ENCODE peak calls at places on chromosomes 12 and 14, in five cellular contexts. A, I, B, C and T are unnamed samples.
A peak's percentile ranks its signal among the peaks of the same experiment; 100 is the strongest.

GRCh38 chr14:79473676-79474075 is 737.6 kb downstream of the DIO2 start:
- DNase-seq in B (no peak), C (no peak), I (no peak), A (no peak), T (no peak)

GRCh38 chr12:59405992-59406391 is 189.8 kb upstream of the SLC16A7 start:
- DNase-seq in B (no peak), I (no peak), A (no peak), C (no peak), T (no peak)

GRCh38 chr14:22489247-22489551 is 99.8 kb downstream of the DAD1 start:
- DNase-seq in I (no peak), A (no peak), B (no peak), C (no peak), T (no peak)

GRCh38 chr12:107320031-107320928 is 226.9 kb upstream of the CRY1 start:
- DNase-seq in I (no peak), A (no peak), B (no peak), C (peak; percentile 22), T (peak; percentile 75)

GRCh38 chr14:89617471-89618291 is 200.6 kb upstream of the FOXN3 start:
- DNase-seq in A (no peak), B (no peak), C (peak; percentile 24), I (no peak), T (no peak)

GRCh38 chr14:24060443-24060842 is 8.6 kb downstream of the CARMIL3 start:
- DNase-seq in C (no peak), I (no peak), B (no peak), A (no peak), T (no peak)

GRCh38 chr12:51326762-51327439 is 2.9 kb upstream of the BIN2 start:
- DNase-seq in A (no peak), I (no peak), B (no peak), C (peak; percentile 23), T (peak; percentile 53)

GRCh38 chr14:102805941-102806340 is 28.7 kb downstream of the TRAF3 start:
- DNase-seq in C (no peak), I (no peak), A (no peak), B (no peak), T (no peak)

GRCh38 chr12:32069731-32070130 is 36.9 kb upstream of the BICD1 start:
- DNase-seq in C (no peak), B (no peak), A (no peak), I (no peak), T (no peak)

GRCh38 chr14:56237398-56237797 is 119.2 kb downstream of the PELI2 start:
- DNase-seq in I (no peak), B (no peak), A (no peak), C (no peak), T (no peak)

GRCh38 chr12:94717656-94718055 is 67.3 kb upstream of the TMCC3 start:
- DNase-seq in I (no peak), B (no peak), A (no peak), C (no peak), T (no peak)

GRCh38 chr12:6950401-6950801 is 755 bp upstream of the PTPN6 start:
- DNase-seq in I (no peak), A (no peak), B (no peak), C (peak; percentile 1), T (no peak)

GRCh38 chr12:49985981-49986380 is 13.2 kb downstream of the AQP6 start:
- DNase-seq in I (no peak), A (no peak), B (no peak), C (no peak), T (no peak)

GRCh38 chr12:14743061-14743460 is 46.7 kb upstream of the GUCY2C start:
- DNase-seq in B (no peak), A (no peak), I (no peak), C (no peak), T (no peak)

GRCh38 chr12:77685112-77685511 is 145.6 kb upstream of the NAV3 start:
- DNase-seq in A (peak; percentile 62), B (peak; percentile 69), I (peak; percentile 71), C (peak; percentile 19), T (no peak)

GRCh38 chr12:87120440-87120839 is 864.2 kb upstream of the MGAT4C start:
- DNase-seq in C (no peak), A (no peak), I (no peak), B (no peak), T (peak; percentile 2)

GRCh38 chr14:50225067-50225973 is 6.1 kb downstream of the SOS2 start:
- DNase-seq in I (no peak), C (no peak), B (no peak), A (no peak), T (peak; percentile 45)

GRCh38 chr12:131694116-131694838 is 16.6 kb upstream of the SFSWAP start:
- DNase-seq in A (no peak), B (no peak), I (no peak), C (no peak), T (no peak)

GRCh38 chr12:8697120-8697475 is 693 bp upstream of the RIMKLB start:
- DNase-seq in A (no peak), C (no peak), B (no peak), I (no peak), T (no peak)

GRCh38 chr12:46464863-46465262 is 92.3 kb upstream of the SLC38A2 start:
- DNase-seq in A (no peak), B (no peak), I (no peak), C (no peak), T (no peak)

GRCh38 chr12:54306925-54307731 is 6.3 kb upstream of the NFE2 start:
- DNase-seq in I (peak; percentile 78), C (peak; percentile 72), B (no peak), A (peak; percentile 81), T (peak; percentile 92)

GRCh38 chr12:6432991-6433390 is 11.8 kb upstream of the CD27 start:
- DNase-seq in C (no peak), I (no peak), A (no peak), B (no peak), T (no peak)

GRCh38 chr14:26775765-26776577 is 178.1 kb upstream of the NOVA1 start:
- DNase-seq in A (no peak), B (no peak), C (no peak), I (no peak), T (no peak)

GRCh38 chr12:83619973-83620372 is 933.3 kb downstream of the TMTC2 start:
- DNase-seq in B (no peak), A (no peak), I (no peak), C (no peak), T (no peak)

DNA sequence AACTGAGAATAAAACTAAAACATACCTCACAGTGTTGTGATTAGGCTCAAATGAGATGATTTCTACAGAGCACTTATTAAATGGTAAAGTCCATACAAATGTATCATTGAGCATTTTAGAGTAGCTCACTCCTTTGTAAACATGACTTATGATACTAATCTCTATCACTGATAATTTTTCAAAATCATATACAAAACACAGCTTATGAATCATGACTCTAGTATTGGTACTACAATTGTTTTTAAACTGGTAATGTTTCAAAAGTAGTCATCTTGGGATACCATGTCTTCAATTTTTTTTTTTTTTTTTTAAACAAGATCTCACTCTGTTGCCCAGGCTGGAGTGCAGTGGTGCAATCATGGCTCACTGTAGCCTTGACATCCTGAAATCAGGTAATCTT is 40.1 kb upstream of the KRR1 start:
- DNase-seq in A (no peak), B (no peak), I (no peak), C (no peak), T (no peak)
- H3K4me1 ChIP-seq in A (no peaks in the 10 kb centered on the region), B (no peaks in the 10 kb centered on the region), I (peaks cover 49% of the 10 kb centered on the region), C (peaks cover 8% of the 10 kb centered on the region), T (peaks cover 43% of the 10 kb centered on the region)

DNA sequence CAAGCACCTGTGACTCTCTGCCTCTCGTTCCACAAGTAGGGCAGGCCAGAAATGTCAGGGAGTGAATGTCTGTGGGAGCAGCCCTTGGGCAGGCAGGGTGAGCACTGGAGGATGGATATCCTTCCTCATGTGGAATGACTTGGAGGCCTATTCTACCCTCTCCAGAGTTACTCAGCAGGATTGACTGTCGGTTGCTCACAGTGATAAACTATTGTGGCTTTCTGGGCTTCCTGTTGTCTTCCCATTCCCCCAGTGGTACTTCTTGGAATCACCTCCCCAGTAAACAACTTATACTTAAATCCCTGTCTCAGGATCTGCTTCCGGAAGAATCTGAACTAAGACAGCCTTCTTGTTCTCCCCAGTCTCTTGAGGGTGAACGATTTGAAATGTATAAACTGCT is 79.6 kb upstream of the MANSC4 start:
- DNase-seq in B (no peak), A (no peak), C (no peak), I (no peak), T (no peak)
- H3K4me1 ChIP-seq in B (no peaks in the 10 kb centered on the region), A (peaks cover 4% of the 10 kb centered on the region), C (no peaks in the 10 kb centered on the region), I (no peaks in the 10 kb centered on the region), T (no peaks in the 10 kb centered on the region)

GRCh38 chr14:31854508-31855075 is 222.5 kb upstream of the ARHGAP5 start:
- DNase-seq in B (no peak), A (no peak), I (no peak), C (no peak), T (no peak)

GRCh38 chr14:31855262-31855661 is 221.8 kb upstream of the ARHGAP5 start:
- DNase-seq in B (no peak), A (no peak), I (no peak), C (no peak), T (no peak)

DNA sequence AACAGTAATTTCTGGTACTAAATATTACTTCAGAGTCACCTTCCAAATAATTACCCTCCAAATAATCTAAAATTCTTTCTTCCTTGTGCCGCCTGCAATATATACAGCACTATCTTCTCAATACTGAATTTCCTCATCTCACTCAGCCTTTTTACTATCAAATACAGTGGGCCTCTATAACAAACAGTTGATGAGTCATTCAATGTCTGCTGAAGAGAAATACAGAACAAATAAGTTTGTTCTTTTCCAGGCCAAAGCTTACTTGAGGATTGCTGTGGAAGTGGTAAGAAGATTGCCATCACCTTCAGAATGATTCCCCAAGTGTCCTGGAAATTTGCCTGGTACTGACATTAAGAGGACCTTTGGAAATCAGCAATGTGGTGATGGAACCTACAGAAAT is 218.2 kb upstream of the ARHGAP5 start:
- DNase-seq in I (no peak), C (no peak), B (no peak), A (no peak), T (no peak)
- H3K4me1 ChIP-seq in I (no peaks in the 10 kb centered on the region), C (no peaks in the 10 kb centered on the region), B (no peaks in the 10 kb centered on the region), A (no peaks in the 10 kb centered on the region), T (no peaks in the 10 kb centered on the region)

GRCh38 chr14:105386581-105387529 is 11.5 kb upstream of the TEX22 start:
- DNase-seq in I (no peak), A (no peak), B (no peak), C (no peak), T (no peak)

GRCh38 chr14:105384605-105385321 is 13.6 kb upstream of the TEX22 start:
- DNase-seq in I (no peak), A (no peak), B (no peak), C (no peak), T (no peak)

GRCh38 chr14:105385322-105385637 is 13.1 kb upstream of the TEX22 start:
- DNase-seq in C (no peak), B (no peak), I (no peak), A (no peak), T (no peak)

GRCh38 chr14:105387530-105387922 is 10.8 kb upstream of the TEX22 start:
- DNase-seq in B (no peak), I (no peak), A (no peak), C (no peak), T (no peak)

DNA sequence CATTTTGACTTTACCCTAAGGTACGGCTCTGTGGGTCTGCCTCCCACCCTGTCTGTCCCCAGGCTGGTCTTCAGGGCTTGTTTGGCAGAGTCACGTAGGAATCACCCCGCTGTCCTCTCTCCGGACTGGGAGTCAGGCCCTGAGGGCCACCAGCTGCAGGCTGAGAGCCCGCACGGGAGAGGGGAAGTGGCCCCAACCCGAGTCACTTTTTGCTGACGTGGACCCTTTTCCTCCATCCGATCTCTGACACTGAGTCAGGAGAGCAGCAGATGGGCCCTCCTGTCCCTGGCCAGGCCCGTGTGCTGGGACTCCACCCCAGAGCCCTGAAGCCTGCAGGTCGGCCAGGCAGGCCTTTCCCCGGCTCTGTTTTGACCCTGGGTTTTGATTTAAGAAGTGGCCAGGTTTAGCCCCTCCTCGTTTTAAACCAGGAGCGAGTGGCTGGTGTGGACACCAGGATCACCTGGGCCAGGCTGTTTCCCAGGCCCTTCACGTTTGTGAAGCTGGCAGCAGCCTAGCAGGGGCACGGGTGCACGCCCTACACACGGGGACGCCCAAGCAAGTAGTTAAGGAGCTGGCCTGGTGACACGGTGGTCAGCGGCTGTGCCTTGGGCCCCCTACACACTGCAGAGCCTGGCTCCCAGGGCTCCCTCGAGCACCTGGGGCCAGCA is 12.5 kb upstream of the TEX22 start:
- DNase-seq in B (no peak), I (no peak), C (no peak), A (no peak), T (no peak)
- H3K4me1 ChIP-seq in B (no peaks in the 10 kb centered on the region), I (no peaks in the 10 kb centered on the region), C (no peaks in the 10 kb centered on the region), A (peaks cover 49% of the 10 kb centered on the region), T (no peaks in the 10 kb centered on the region)